ENCODE peak calls at places on chromosomes 3 and 15, in ten cellular contexts. One of them, this sample, is unnamed.

GRCh38 chr15:27358751-27359434 is 387.9 kb downstream of the GABRG3 start:
- DNase-seq in mesothelial cell of epicardium: peak
- DNase-seq in fibroblast of pulmonary artery: peak
- DNase-seq in T-helper 9 cell: no peak
- DNase-seq in neuronal stem cell: peak
- DNase-seq in MM.1S: peak
- DNase-seq in mammary epithelial cell: no peak
- DNase-seq in CD8-positive, alpha-beta memory T cell: no peak
- DNase-seq in A172: no peak
- DNase-seq in myocyte: no peak
- DNase-seq in this sample: no peak

GRCh38 chr3:27533718-27534578 is 49.8 kb upstream of the SLC4A7 start:
- DNase-seq in mesothelial cell of epicardium: no peak
- DNase-seq in fibroblast of pulmonary artery: peak
- DNase-seq in T-helper 9 cell: peak
- DNase-seq in neuronal stem cell: no peak
- DNase-seq in MM.1S: no peak
- DNase-seq in mammary epithelial cell: peak
- DNase-seq in CD8-positive, alpha-beta memory T cell: peak
- DNase-seq in A172: peak
- DNase-seq in myocyte: peak
- DNase-seq in this sample: no peak

GRCh38 chr15:26736502-26737248 is 36.2 kb downstream of the GABRB3 start:
- DNase-seq in mesothelial cell of epicardium: no peak
- DNase-seq in fibroblast of pulmonary artery: no peak
- DNase-seq in T-helper 9 cell: no peak
- DNase-seq in neuronal stem cell: no peak
- DNase-seq in MM.1S: no peak
- DNase-seq in mammary epithelial cell: no peak
- DNase-seq in CD8-positive, alpha-beta memory T cell: no peak
- DNase-seq in A172: no peak
- DNase-seq in myocyte: no peak
- DNase-seq in this sample: no peak

GRCh38 chr3:186940965-186941364 is 10.6 kb downstream of the ST6GAL1 start:
- DNase-seq in mesothelial cell of epicardium: no peak
- DNase-seq in fibroblast of pulmonary artery: peak
- DNase-seq in T-helper 9 cell: no peak
- DNase-seq in neuronal stem cell: no peak
- DNase-seq in MM.1S: no peak
- DNase-seq in mammary epithelial cell: no peak
- DNase-seq in CD8-positive, alpha-beta memory T cell: no peak
- DNase-seq in A172: no peak
- DNase-seq in myocyte: no peak
- DNase-seq in this sample: no peak

GRCh38 chr15:42056934-42057743 is 36.3 kb upstream of the PLA2G4E start:
- DNase-seq in mesothelial cell of epicardium: peak
- DNase-seq in fibroblast of pulmonary artery: peak
- DNase-seq in T-helper 9 cell: peak
- DNase-seq in neuronal stem cell: peak
- DNase-seq in MM.1S: peak
- DNase-seq in mammary epithelial cell: peak
- DNase-seq in CD8-positive, alpha-beta memory T cell: peak
- DNase-seq in A172: peak
- DNase-seq in myocyte: peak
- DNase-seq in this sample: no peak

GRCh38 chr15:80219955-80220354 is 32.1 kb downstream of the CTXND1 start:
- DNase-seq in mesothelial cell of epicardium: no peak
- DNase-seq in fibroblast of pulmonary artery: no peak
- DNase-seq in T-helper 9 cell: no peak
- DNase-seq in neuronal stem cell: no peak
- DNase-seq in MM.1S: no peak
- DNase-seq in mammary epithelial cell: no peak
- DNase-seq in CD8-positive, alpha-beta memory T cell: no peak
- DNase-seq in A172: no peak
- DNase-seq in myocyte: no peak
- DNase-seq in this sample: no peak

GRCh38 chr3:37504583-37505357 is 330.4 kb upstream of the LRRFIP2 start:
- DNase-seq in mesothelial cell of epicardium: no peak
- DNase-seq in fibroblast of pulmonary artery: no peak
- DNase-seq in T-helper 9 cell: no peak
- DNase-seq in neuronal stem cell: no peak
- DNase-seq in MM.1S: no peak
- DNase-seq in mammary epithelial cell: no peak
- DNase-seq in CD8-positive, alpha-beta memory T cell: no peak
- DNase-seq in A172: no peak
- DNase-seq in myocyte: no peak
- DNase-seq in this sample: no peak

GRCh38 chr15:85950101-85950500 is 129.6 kb upstream of the AGBL1 start:
- DNase-seq in mesothelial cell of epicardium: no peak
- DNase-seq in fibroblast of pulmonary artery: no peak
- DNase-seq in T-helper 9 cell: no peak
- DNase-seq in neuronal stem cell: no peak
- DNase-seq in MM.1S: peak
- DNase-seq in mammary epithelial cell: no peak
- DNase-seq in CD8-positive, alpha-beta memory T cell: no peak
- DNase-seq in A172: no peak
- DNase-seq in myocyte: peak
- DNase-seq in this sample: no peak

GRCh38 chr3:118554148-118554819 is 480.4 kb downstream of the IGSF11 start:
- DNase-seq in mesothelial cell of epicardium: no peak
- DNase-seq in fibroblast of pulmonary artery: no peak
- DNase-seq in T-helper 9 cell: no peak
- DNase-seq in neuronal stem cell: no peak
- DNase-seq in MM.1S: no peak
- DNase-seq in mammary epithelial cell: no peak
- DNase-seq in CD8-positive, alpha-beta memory T cell: no peak
- DNase-seq in A172: no peak
- DNase-seq in myocyte: no peak
- DNase-seq in this sample: no peak

GRCh38 chr15:91100561-91101355 is 701 bp downstream of the SV2B start:
- DNase-seq in mesothelial cell of epicardium: no peak
- DNase-seq in fibroblast of pulmonary artery: peak
- DNase-seq in T-helper 9 cell: no peak
- DNase-seq in neuronal stem cell: no peak
- DNase-seq in MM.1S: no peak
- DNase-seq in mammary epithelial cell: no peak
- DNase-seq in CD8-positive, alpha-beta memory T cell: no peak
- DNase-seq in A172: no peak
- DNase-seq in myocyte: no peak
- DNase-seq in this sample: no peak

GRCh38 chr3:61928776-61929175 is 367.4 kb downstream of the PTPRG start:
- DNase-seq in mesothelial cell of epicardium: no peak
- DNase-seq in fibroblast of pulmonary artery: no peak
- DNase-seq in T-helper 9 cell: no peak
- DNase-seq in neuronal stem cell: no peak
- DNase-seq in MM.1S: no peak
- DNase-seq in mammary epithelial cell: no peak
- DNase-seq in CD8-positive, alpha-beta memory T cell: no peak
- DNase-seq in A172: no peak
- DNase-seq in myocyte: peak
- DNase-seq in this sample: no peak

GRCh38 chr15:84570164-84570692 is 30.6 kb upstream of the ZSCAN2 start:
- DNase-seq in mesothelial cell of epicardium: peak
- DNase-seq in fibroblast of pulmonary artery: peak
- DNase-seq in T-helper 9 cell: peak
- DNase-seq in neuronal stem cell: peak
- DNase-seq in MM.1S: peak
- DNase-seq in mammary epithelial cell: peak
- DNase-seq in CD8-positive, alpha-beta memory T cell: peak
- DNase-seq in A172: no peak
- DNase-seq in myocyte: peak
- DNase-seq in this sample: peak

This sample was measured in GDM1.